ENCODE peak calls at places on chromosomes 16 and 17, in four cellular contexts. E is K562, G is GM12878, L is HepG2. J is an unnamed sample.

GRCh38 chr16:59654455-59654854 is 920.3 kb upstream of the GOT2 start:
- DNase-seq in E (no peak), G (no peak), L (no peak), J (no peak)

GRCh38 chr17:2680961-2681360 is 30.6 kb downstream of the CLUH start:
- DNase-seq in E (no peak), G (no peak), L (no peak), J (no peak)

GRCh38 chr17:58764373-58764772 is 8.7 kb downstream of the PPM1E start:
- DNase-seq in E (no peak), G (no peak), L (no peak), J (no peak)

GRCh38 chr17:41873559-41874292 is 8.5 kb upstream of the KLHL11 start:
- DNase-seq in E (no peak), G (no peak), L (no peak), J (no peak)

GRCh38 chr16:70701036-70701435 is 15.2 kb upstream of the MTSS2 start:
- DNase-seq in E (no peak), G (no peak), L (no peak), J (no peak)

GRCh38 chr17:57888311-57889216 is 38.7 kb upstream of the MRPS23 start:
- DNase-seq in E (no peak), G (no peak), L (no peak), J (no peak)

GRCh38 chr17:59830007-59830630 is 62.6 kb downstream of the TUBD1 start:
- DNase-seq in E (no peak), G (no peak), L (no peak), J (no peak)

GRCh38 chr16:70402916-70403659 is 35.8 kb downstream of the ST3GAL2 start:
- DNase-seq in E (no peak), G (no peak), L (peak), J (no peak)

GRCh38 chr17:5121186-5121841 is 5.5 kb downstream of the USP6 start:
- DNase-seq in E (no peak), G (no peak), L (no peak), J (no peak)

GRCh38 chr17:49963626-49964538 is 5.1 kb upstream of the DLX4 start:
- DNase-seq in E (no peak), G (no peak), L (no peak), J (no peak)

GRCh38 chr16:87434146-87434667 is 42.1 kb downstream of the MAP1LC3B start:
- DNase-seq in E (no peak), G (no peak), L (no peak), J (no peak)

GRCh38 chr17:773467-774319 is 8.4 kb downstream of the GLOD4 start:
- DNase-seq in E (no peak), G (peak), L (no peak), J (no peak)

GRCh38 chr16:55078699-55079415 is 148.2 kb downstream of the IRX5 start:
- DNase-seq in E (no peak), G (no peak), L (no peak), J (no peak)

GRCh38 chr16:70432800-70433455 is 6.0 kb downstream of the ST3GAL2 start:
- DNase-seq in E (peak), G (no peak), L (no peak), J (no peak)

GRCh38 chr17:63270610-63271009 is 175.5 kb downstream of the CYB561 start:
- DNase-seq in E (no peak), G (no peak), L (no peak), J (no peak)

GRCh38 chr17:55263565-55264272 is 1.0 kb upstream of the HLF start:
- DNase-seq in E (no peak), G (no peak), L (no peak), J (no peak)

GRCh38 chr16:1444730-1445517 is 568 bp upstream of the CCDC154 start:
- DNase-seq in E (no peak), G (no peak), L (no peak), J (no peak)

GRCh38 chr17:71482625-71483024 is 638.2 kb upstream of the SOX9 start:
- DNase-seq in E (no peak), G (no peak), L (no peak), J (no peak)
- TF ChIP-seq CEBPB in E (no peak), G (no peak), L (no peak), J (no peak)

DNA sequence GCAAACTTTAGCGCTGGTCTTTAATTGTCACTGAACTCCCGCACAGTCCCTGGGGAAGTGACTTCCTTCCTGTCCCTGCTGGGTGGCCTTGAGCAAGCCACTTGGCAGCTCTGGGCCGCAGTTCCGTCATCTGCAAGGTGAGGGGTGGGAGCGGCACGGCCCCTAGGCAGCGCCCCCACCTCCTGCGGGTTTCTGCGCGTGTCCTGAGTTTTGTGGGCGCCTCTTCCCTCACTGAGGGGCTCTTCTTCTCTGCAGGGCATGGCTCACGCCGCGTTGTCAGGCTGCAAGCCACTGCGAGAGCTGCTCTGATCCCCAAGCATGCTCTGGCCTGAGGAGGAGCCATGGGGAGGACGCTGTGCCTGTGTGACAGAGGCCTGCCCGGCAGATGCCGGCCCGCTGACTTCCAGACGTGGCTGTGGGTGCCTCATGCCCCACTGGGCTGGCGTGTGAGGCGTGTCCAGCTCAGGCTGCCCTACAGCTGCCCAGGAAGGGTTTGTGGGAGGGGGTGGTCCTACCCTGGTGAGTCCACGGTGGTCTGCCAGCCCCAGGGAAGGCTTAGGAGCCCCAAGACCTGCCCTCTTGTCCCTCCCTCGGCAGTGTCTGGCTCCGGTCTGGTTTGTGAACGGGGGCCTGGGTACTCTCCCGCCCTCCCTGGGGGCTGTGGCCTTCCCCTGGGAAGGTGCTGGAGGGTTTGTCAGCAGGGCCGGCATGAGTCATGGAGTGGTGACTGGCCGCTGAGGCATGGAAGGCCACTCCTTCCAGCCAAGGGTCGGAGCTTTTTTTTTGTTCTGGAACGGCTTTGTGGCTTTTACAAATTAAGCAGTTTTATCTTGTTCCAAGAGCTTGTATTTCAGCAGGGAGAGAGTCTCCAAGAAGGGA is 182.0 kb downstream of the SEC14L1 start:
- DNase-seq in E (peak), G (no peak), L (peak), J (peak)
- TF ChIP-seq RAD21 in E (no peak), G (no peak), L (no peak), J (peak)

GRCh38 chr17:44360826-44361225 is 2.8 kb downstream of the FAM171A2 start:
- DNase-seq in E (peak), G (no peak), L (no peak), J (no peak)
- TF ChIP-seq POLR2AphosphoS2 in E (no peak), G (no peak), L (no peak), J (no peak)

DNA sequence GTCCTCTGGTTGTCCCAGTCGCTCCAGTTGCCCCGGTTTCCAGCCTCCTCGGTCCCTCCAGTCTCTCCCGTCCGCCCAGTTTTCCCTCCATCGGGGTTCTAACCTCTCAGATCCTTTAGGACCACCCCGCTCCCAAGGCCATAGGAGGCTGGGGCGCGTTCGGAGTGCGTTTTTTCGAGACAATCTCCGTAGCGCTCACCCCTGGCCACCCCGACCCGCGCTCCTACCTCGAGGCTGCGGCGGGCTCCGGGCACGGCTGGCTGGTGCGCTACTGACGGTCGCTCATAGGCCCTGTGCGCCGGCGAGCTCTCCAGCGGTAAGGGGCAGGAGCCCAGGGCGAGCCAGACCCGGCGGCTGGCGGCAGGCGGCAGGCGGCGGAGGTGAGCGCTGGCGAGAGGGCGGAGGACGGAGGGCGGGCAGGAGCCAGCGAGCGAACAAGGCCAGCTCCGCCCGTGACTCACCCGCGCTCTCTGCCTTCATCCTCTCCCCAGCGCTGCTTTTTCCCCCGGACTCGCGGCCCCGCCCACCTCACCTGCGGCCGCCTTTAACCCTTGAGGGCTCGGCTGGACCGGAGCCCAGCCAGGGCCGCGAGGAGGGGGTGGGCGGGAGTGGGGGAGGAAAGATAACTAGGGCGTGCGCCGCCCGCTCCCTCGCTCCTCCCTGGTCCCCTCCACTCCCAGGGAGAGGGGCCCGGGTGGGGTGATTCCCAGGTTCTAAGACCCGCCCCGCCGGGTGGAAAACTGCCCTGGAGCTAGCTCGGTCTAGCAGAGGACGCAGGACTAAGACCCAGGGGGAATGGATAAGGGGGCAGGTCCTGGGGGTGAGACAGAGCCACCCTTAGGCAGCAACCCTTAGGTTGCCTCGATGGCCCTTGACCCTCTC is at the start of gene SP6:
- DNase-seq in E (peak), G (no peak), L (peak), J (peak)
- TF ChIP-seq CEBPB in E (no peak), G (no peak), L (no peak), J (no peak)

DNA sequence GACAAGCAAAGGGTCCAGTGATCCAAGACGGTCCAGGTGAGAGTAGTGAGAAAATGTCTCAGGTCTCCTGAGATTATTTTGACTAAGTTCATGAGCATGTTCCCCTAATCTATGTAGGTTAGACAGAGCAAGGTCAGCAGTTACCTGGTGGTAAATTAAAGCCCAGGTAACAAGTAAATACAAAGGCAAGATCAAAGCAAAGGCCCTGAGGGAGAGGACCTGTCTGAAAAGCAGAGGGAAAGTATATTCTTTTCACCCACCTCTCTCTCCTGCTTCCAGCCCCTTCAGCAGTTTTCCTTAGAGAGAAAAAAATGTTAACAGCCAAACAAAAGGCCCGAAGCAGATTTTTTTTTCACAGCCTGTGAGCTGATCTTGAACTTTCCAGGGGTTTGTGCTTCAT is 302.7 kb downstream of the MAP2K6 start:
- DNase-seq in E (no peak), G (no peak), L (no peak), J (no peak)
- TF ChIP-seq RAD21 in E (no peak), G (no peak), L (no peak), J (no peak)

DNA sequence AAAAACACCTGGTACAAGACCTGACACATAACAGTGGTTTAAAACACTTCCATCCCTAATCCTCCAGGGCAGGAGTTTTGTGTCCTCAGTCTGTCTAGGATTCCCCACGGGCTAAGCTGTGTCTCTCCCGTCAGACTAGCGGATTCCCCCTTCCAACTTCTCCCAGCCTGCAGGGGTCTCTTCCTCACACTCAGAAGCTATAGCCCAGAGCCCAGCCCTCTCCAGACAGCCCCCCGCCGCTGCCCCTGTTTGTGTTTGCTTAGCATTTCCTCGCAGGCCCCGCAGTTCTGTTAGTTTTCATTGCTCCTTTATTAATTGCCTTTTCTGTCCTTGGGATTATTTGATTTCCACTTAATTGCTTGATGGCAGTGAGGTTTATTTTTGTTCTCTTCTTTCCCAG is 91.2 kb downstream of the TMEM132E start:
- DNase-seq in E (no peak), G (no peak), L (no peak), J (no peak)
- TF ChIP-seq POLR2AphosphoS2 in E (no peak), G (no peak), L (no peak), J (no peak)

GRCh38 chr16:10681310-10682308 is 13.1 kb downstream of the TEKT5 start:
- DNase-seq in E (no peak), G (no peak), L (no peak), J (no peak)
- TF ChIP-seq CEBPB in E (no peak), G (no peak), L (peak), J (no peak)